ENCODE peak calls at places on chromosomes 2 and 18, in four cellular contexts. W is AG09319, D is AG09309, E is NCI-H2081. N is an unnamed sample.

GRCh38 chr2:178306351-178307073 is 112.2 kb downstream of the OSBPL6 start:
- DNase-seq in E (peak; percentile 68), D (no peak), W (no peak), N (peak; percentile 68)

GRCh38 chr2:196356332-196356731 is 185.0 kb upstream of the STK17B start:
- DNase-seq in W (no peak), D (no peak), E (no peak), N (no peak)

GRCh38 chr18:41959045-41959444 is 4.0 kb downstream of the PIK3C3 start:
- DNase-seq in E (no peak), W (no peak), D (no peak), N (no peak)

GRCh38 chr2:120326048-120326447 is 19.9 kb upstream of the INHBB start:
- DNase-seq in D (no peak), W (no peak), E (no peak), N (no peak)

GRCh38 chr2:151197184-151198070 is 64.2 kb downstream of the RBM43 start:
- DNase-seq in E (no peak), D (no peak), W (no peak), N (no peak)

GRCh38 chr2:149068996-149069888 is 30.7 kb downstream of the LYPD6B start:
- DNase-seq in W (peak; percentile 73), E (no peak), D (peak; percentile 82), N (no peak)

GRCh38 chr2:178910005-178910404 is 102.8 kb upstream of the TTN start:
- DNase-seq in E (no peak), D (no peak), W (no peak), N (no peak)

GRCh38 chr2:240435457-240435954 is at the start of gene GPC1:
- DNase-seq in E (peak; percentile 55), D (peak; percentile 32), W (peak; percentile 61), N (peak; percentile 94)

GRCh38 chr2:232449964-232450363 is 6.0 kb upstream of the ALPI start:
- DNase-seq in E (no peak), W (no peak), D (no peak), N (no peak)

GRCh38 chr18:13598591-13598990 is 127.8 kb downstream of the FAM210A start:
- DNase-seq in E (no peak), W (no peak), D (no peak), N (no peak)

GRCh38 chr18:79962311-79962710 is 2.1 kb upstream of the HSBP1L1 start:
- DNase-seq in W (no peak), E (no peak), D (no peak), N (no peak)

GRCh38 chr2:134774786-134775641 is 56.2 kb upstream of the TMEM163 start:
- DNase-seq in D (no peak), E (peak; percentile 75), W (no peak), N (peak; percentile 69)

GRCh38 chr2:75548036-75548573 is 12.6 kb downstream of the EVA1A start:
- DNase-seq in W (no peak), D (no peak), E (peak; percentile 52), N (no peak)

GRCh38 chr2:216023055-216023648 is 9.8 kb upstream of the MREG start:
- DNase-seq in E (peak; percentile 49), D (no peak), W (no peak), N (peak; percentile 55)

GRCh38 chr2:232203936-232204335 is 174.6 kb upstream of the ALPP start:
- DNase-seq in E (no peak), D (no peak), W (no peak), N (no peak)

GRCh38 chr2:9221223-9221622 is 14.6 kb downstream of the ASAP2 start:
- DNase-seq in W (no peak), E (no peak), D (no peak), N (no peak)

GRCh38 chr18:76495435-76496199 is 575 bp upstream of the ZNF516 start:
- DNase-seq in E (peak; percentile 56), D (no peak), W (no peak), N (peak; percentile 79)

GRCh38 chr2:231530099-231531085 is at the start of gene NMUR1:
- DNase-seq in W (no peak), D (no peak), E (peak; percentile 22), N (peak; percentile 83)

GRCh38 chr2:165634282-165634681 is 159.8 kb downstream of the GALNT3 start:
- DNase-seq in W (no peak), D (no peak), E (no peak), N (no peak)

GRCh38 chr2:217147751-217148318 is 288.0 kb upstream of the TNP1 start:
- DNase-seq in E (no peak), W (no peak), D (no peak), N (no peak)

GRCh38 chr2:203873921-203874631 is 6.5 kb downstream of the CTLA4 start:
- DNase-seq in W (no peak), E (no peak), D (no peak), N (peak; percentile 53)

GRCh38 chr2:69380072-69380917 is 6.7 kb downstream of the GFPT1 start:
- DNase-seq in D (no peak), E (no peak), W (no peak), N (no peak)

GRCh38 chr18:80022613-80023012 is 11.6 kb upstream of the RBFA start:
- DNase-seq in E (peak; percentile 36), W (no peak), D (no peak), N (peak; percentile 34)

GRCh38 chr2:24766609-24767008 is 26.6 kb downstream of the PTRHD1 start:
- DNase-seq in E (no peak), W (no peak), D (no peak), N (no peak)

GRCh38 chr2:229273384-229274338 is 2.6 kb upstream of the PID1 start:
- DNase-seq in D (peak; percentile 41), W (peak; percentile 67), E (peak; percentile 95), N (peak; percentile 83)

GRCh38 chr2:55760125-55760524 is 66.5 kb upstream of the PNPT1 start:
- DNase-seq in W (no peak), E (no peak), D (no peak), N (no peak)

GRCh38 chr2:130869441-130870160 is 32.9 kb downstream of the ARHGEF4 start:
- DNase-seq in W (no peak), D (no peak), E (no peak), N (no peak)

GRCh38 chr2:217610411-217610814 is 392.4 kb downstream of the TNS1 start:
- DNase-seq in E (peak; percentile 85), D (no peak), W (no peak), N (no peak)

GRCh38 chr2:182858671-182859070 is 7.8 kb downstream of the FRZB start:
- DNase-seq in W (no peak), E (no peak), D (no peak), N (no peak)

GRCh38 chr18:9876867-9877654 is 8.7 kb upstream of the TXNDC2 start:
- DNase-seq in D (peak; percentile 88), E (no peak), W (peak; percentile 81), N (peak; percentile 66)

GRCh38 chr2:202941771-202942170 is 29.7 kb downstream of the CARF start:
- DNase-seq in W (no peak), D (no peak), E (no peak), N (no peak)

GRCh38 chr2:120892967-120893667 is 157.4 kb downstream of the GLI2 start:
- DNase-seq in W (peak; percentile 8), D (no peak), E (no peak), N (peak; percentile 90)

GRCh38 chr2:215171151-215171550 is 32.7 kb upstream of the ABCA12 start:
- DNase-seq in W (no peak), D (peak; percentile 21), E (no peak), N (no peak)

GRCh38 chr2:26922638-26923466 is 47.6 kb upstream of the MAPRE3 start:
- DNase-seq in D (no peak), E (peak; percentile 83), W (no peak), N (peak; percentile 82)

GRCh38 chr2:263022-263738 is 652 bp downstream of the SH3YL1 start:
- DNase-seq in W (no peak), D (no peak), E (no peak), N (no peak)

GRCh38 chr18:79599503-79599931 is 80.1 kb upstream of the CTDP1 start:
- DNase-seq in D (no peak), E (no peak), W (no peak), N (no peak)